ENCODE peak calls at places on chromosomes 1 and 21, in five cellular contexts. N is esophagus squamous epithelium, W is left ventricle myocardium inferior, A is hepatic stellate cell, H is NCI-H1694. M is an unnamed sample.

GRCh38 chr1:37255868-37256267 is 218.5 kb upstream of the ZC3H12A start:
- DNase-seq in H (no peak), N (no peak), A (no peak), W (no peak), M (no peak)

GRCh38 chr1:9904571-9904970 is 5.5 kb downstream of the CTNNBIP1 start:
- DNase-seq in H (no peak), N (no peak), A (no peak), W (no peak), M (no peak)

GRCh38 chr1:56803561-56804156 is 15.5 kb downstream of the FYB2 start:
- DNase-seq in N (no peak), H (no peak), W (no peak), A (no peak), M (no peak)

GRCh38 chr1:240171907-240172306 is 80.2 kb downstream of the FMN2 start:
- DNase-seq in A (no peak), H (no peak), N (no peak), W (no peak), M (no peak)

GRCh38 chr1:21270086-21270689 is 20.1 kb downstream of the ECE1 start:
- DNase-seq in H (peak), W (peak), A (peak), N (no peak), M (peak)

GRCh38 chr1:118294817-118295486 is 109.9 kb upstream of the SPAG17 start:
- DNase-seq in A (no peak), W (no peak), H (no peak), N (no peak), M (no peak)

GRCh38 chr1:8384577-8384976 is 66.7 kb downstream of the SLC45A1 start:
- DNase-seq in N (no peak), H (no peak), A (no peak), W (no peak), M (no peak)

GRCh38 chr1:844472-845026 is 79.2 kb upstream of the SAMD11 start:
- DNase-seq in N (no peak), H (no peak), A (no peak), W (no peak), M (no peak)

GRCh38 chr21:45497846-45498645 is 44.2 kb downstream of the SLC19A1 start:
- DNase-seq in A (no peak), W (peak), N (no peak), H (no peak), M (no peak)

GRCh38 chr1:223870617-223871574 is 25.1 kb upstream of the TP53BP2 start:
- DNase-seq in H (no peak), W (no peak), N (no peak), A (no peak), M (no peak)

GRCh38 chr1:91549041-91549735 is 48.5 kb downstream of the CDC7 start:
- DNase-seq in N (no peak), W (no peak), A (no peak), H (no peak), M (no peak)

GRCh38 chr1:169307176-169307575 is 60.4 kb downstream of the NME7 start:
- DNase-seq in H (no peak), A (no peak), N (no peak), W (no peak), M (no peak)

GRCh38 chr1:34621916-34622315 is 132.9 kb upstream of the GJB5 start:
- DNase-seq in W (no peak), N (no peak), A (no peak), H (no peak), M (no peak)

GRCh38 chr21:14877581-14878228 is 187.1 kb downstream of the NRIP1 start:
- DNase-seq in N (no peak), A (no peak), H (no peak), W (no peak), M (no peak)

GRCh38 chr1:107480548-107480947 is 339.7 kb downstream of the NTNG1 start:
- DNase-seq in W (no peak), N (no peak), H (no peak), A (no peak), M (no peak)

GRCh38 chr1:23463286-23463685 is 20.7 kb downstream of the ASAP3 start:
- DNase-seq in A (no peak), W (no peak), N (no peak), H (no peak), M (no peak)

GRCh38 chr1:16605213-16605525 is 8.2 kb downstream of the NBPF1 start:
- DNase-seq in N (no peak), W (no peak), A (no peak), H (no peak), M (no peak)